ENCODE peak calls at places on chromosomes 2 and 18, in ten cellular contexts. V, X, J, L, R, U, P, Z, H and C are unnamed samples.
A peak's percentile ranks its signal among the peaks of the same experiment; 100 is the strongest.

GRCh38 chr2:69382547-69382946 is 4.5 kb downstream of the GFPT1 start:
- DNase-seq in R (no peak), J (no peak), Z (no peak), H (no peak), U (no peak), X (peak; percentile 35), V (no peak), L (no peak), P (no peak), C (no peak)

GRCh38 chr2:170717599-170717963 is 2.4 kb downstream of the SP5 start:
- DNase-seq in J (no peak), V (no peak), X (no peak), P (no peak), R (no peak), H (no peak), L (no peak), Z (no peak), U (no peak), C (no peak)

GRCh38 chr2:201269764-201270163 is 9.4 kb downstream of the CASP8 start:
- DNase-seq in Z (no peak), H (no peak), J (no peak), L (no peak), X (no peak), U (no peak), V (no peak), R (no peak), P (no peak), C (no peak)

GRCh38 chr2:58539973-58540372 is 298.8 kb upstream of the FANCL start:
- DNase-seq in X (no peak), V (no peak), J (no peak), R (no peak), P (no peak), U (no peak), Z (no peak), H (no peak), L (no peak), C (no peak)

GRCh38 chr2:24919100-24919976 is 699 bp downstream of the ADCY3 start:
- DNase-seq in V (no peak), X (peak; percentile 63), H (peak; percentile 37), J (peak; percentile 40), R (no peak), Z (peak; percentile 12), L (peak; percentile 64), U (peak; percentile 18), P (peak; percentile 79), C (no peak)

GRCh38 chr2:601806-602455 is 75.3 kb downstream of the TMEM18 start:
- DNase-seq in P (no peak), L (no peak), X (no peak), V (no peak), U (no peak), R (no peak), H (no peak), J (no peak), Z (no peak), C (no peak)

GRCh38 chr2:143778981-143779380 is 649.8 kb downstream of the ARHGAP15 start:
- DNase-seq in L (no peak), J (no peak), Z (peak; percentile 62), V (no peak), R (no peak), P (no peak), X (no peak), U (no peak), H (no peak), C (no peak)

GRCh38 chr2:60934153-60934722 is 52.9 kb downstream of the REL start:
- DNase-seq in V (no peak), Z (no peak), U (no peak), L (no peak), R (no peak), X (no peak), J (peak; percentile 37), H (no peak), P (no peak), C (no peak)

GRCh38 chr2:125561302-125561701 is 1094.7 kb upstream of the GYPC start:
- DNase-seq in J (no peak), R (no peak), U (no peak), H (no peak), X (peak; percentile 24), P (peak; percentile 52), Z (no peak), V (no peak), L (no peak), C (no peak)
- H3K9me3 ChIP-seq in J (no peaks in the 10 kb centered on the region), R (no peaks in the 10 kb centered on the region), U (no peaks in the 10 kb centered on the region), H (no peaks in the 10 kb centered on the region), X (no peaks in the 10 kb centered on the region), P (no peaks in the 10 kb centered on the region), Z (peaks cover 3% of the 10 kb centered on the region), V (no peaks in the 10 kb centered on the region), L (no peaks in the 10 kb centered on the region), C (no peaks in the 10 kb centered on the region)

GRCh38 chr2:173290046-173290445 is 64.6 kb upstream of the CDCA7 start:
- DNase-seq in P (no peak), V (no peak), L (no peak), U (no peak), R (no peak), Z (peak; percentile 26), X (no peak), H (no peak), J (peak; percentile 65), C (no peak)

GRCh38 chr2:173282795-173283545 is 71.7 kb upstream of the CDCA7 start:
- DNase-seq in V (no peak), X (no peak), Z (no peak), L (no peak), U (no peak), H (no peak), J (no peak), R (no peak), P (no peak), C (no peak)

GRCh38 chr2:173287594-173287993 is 67.1 kb upstream of the CDCA7 start:
- DNase-seq in L (no peak), X (peak; percentile 67), Z (no peak), R (no peak), V (no peak), H (no peak), J (no peak), U (no peak), P (no peak), C (no peak)

GRCh38 chr2:173288561-173288960 is 66.1 kb upstream of the CDCA7 start:
- DNase-seq in H (no peak), V (no peak), P (no peak), L (no peak), R (no peak), X (no peak), J (peak; percentile 43), Z (peak; percentile 77), U (no peak), C (no peak)

GRCh38 chr2:173286153-173286809 is 68.4 kb upstream of the CDCA7 start:
- DNase-seq in L (no peak), V (no peak), R (no peak), Z (no peak), H (no peak), J (no peak), X (no peak), U (no peak), P (no peak), C (no peak)
- TF ChIP-seq CTCF in L (no peak), V (no peak), R (no peak), Z (no peak), H (no peak), J (no peak), X (no peak), U (no peak), P (no peak), C (no peak)

GRCh38 chr2:104164721-104165252 is 689.1 kb upstream of the POU3F3 start:
- DNase-seq in U (no peak), P (no peak), J (no peak), L (no peak), V (no peak), Z (no peak), H (no peak), X (no peak), R (no peak), C (no peak)
- H3K9me3 ChIP-seq in U (no peaks in the 10 kb centered on the region), P (no peaks in the 10 kb centered on the region), J (no peaks in the 10 kb centered on the region), L (no peaks in the 10 kb centered on the region), V (no peaks in the 10 kb centered on the region), Z (peaks cover 4% of the 10 kb centered on the region), H (no peaks in the 10 kb centered on the region), X (no peaks in the 10 kb centered on the region), R (no peaks in the 10 kb centered on the region), C (no peaks in the 10 kb centered on the region)

GRCh38 chr2:209208211-209208610 is 215.6 kb upstream of the MAP2 start:
- DNase-seq in P (peak; percentile 60), Z (no peak), H (peak; percentile 14), U (peak; percentile 45), V (no peak), L (no peak), J (no peak), R (peak; percentile 75), X (peak; percentile 38), C (no peak)
- TF ChIP-seq CTCF in P (peak; percentile 52), Z (no peak), H (peak; percentile 31), U (peak; percentile 73), V (peak; percentile 41), L (no peak), J (no peak), R (peak; percentile 67), X (peak; percentile 55), C (peak; percentile 60)

GRCh38 chr2:112864072-112864471 is 27.5 kb upstream of the IL1B start:
- DNase-seq in P (no peak), X (no peak), R (no peak), U (no peak), V (no peak), H (no peak), Z (no peak), L (no peak), J (no peak), C (no peak)
- H3K9me3 ChIP-seq in P (no peaks in the 10 kb centered on the region), X (no peaks in the 10 kb centered on the region), R (no peaks in the 10 kb centered on the region), U (no peaks in the 10 kb centered on the region), V (peaks cover 35% of the 10 kb centered on the region), H (peaks cover 3% of the 10 kb centered on the region), Z (peaks cover 6% of the 10 kb centered on the region), L (no peaks in the 10 kb centered on the region), J (no peaks in the 10 kb centered on the region), C (peaks cover 21% of the 10 kb centered on the region)

GRCh38 chr18:58044370-58045264 is 591 bp downstream of the NEDD4L start:
- DNase-seq in U (peak; percentile 64), R (peak; percentile 62), P (peak; percentile 77), X (peak; percentile 64), H (peak; percentile 43), V (peak; percentile 22), L (peak; percentile 74), J (peak; percentile 44), Z (peak; percentile 34), C (peak; percentile 74)

GRCh38 chr18:58046087-58046793 is 2.2 kb downstream of the NEDD4L start:
- DNase-seq in U (no peak), H (no peak), V (no peak), X (no peak), R (peak; percentile 19), J (no peak), Z (no peak), L (no peak), P (no peak), C (no peak)

GRCh38 chr18:58043452-58044369 is at the start of gene NEDD4L:
- DNase-seq in J (peak; percentile 89), V (peak; percentile 77), R (peak; percentile 89), L (peak; percentile 88), U (peak; percentile 90), H (peak; percentile 76), P (peak; percentile 93), X (peak; percentile 90), Z (peak; percentile 83), C (peak; percentile 81)

GRCh38 chr18:58046794-58047555 is 2.9 kb downstream of the NEDD4L start:
- DNase-seq in U (no peak), X (no peak), J (no peak), L (no peak), Z (no peak), R (peak; percentile 18), H (no peak), V (no peak), P (no peak), C (no peak)

GRCh38 chr18:58045265-58046086 is 1.4 kb downstream of the NEDD4L start:
- DNase-seq in P (peak; percentile 82), X (peak; percentile 83), L (no peak), J (peak; percentile 24), H (peak; percentile 13), Z (peak; percentile 31), V (no peak), U (peak; percentile 92), R (peak; percentile 89), C (peak; percentile 13)
- TF ChIP-seq CTCF in P (no peak), X (no peak), L (no peak), J (no peak), H (no peak), Z (no peak), V (no peak), U (no peak), R (no peak), C (no peak)